ENCODE peak calls at places on chromosomes 1 and 21, in five cellular contexts. U is HCT116, B is fibroblast of lung, I is hepatocyte, H is GM23248. T is an unnamed sample. For H3K36me3, the result is how much of the 10 kb centered on the place peaks cover.

GRCh38 chr1:31814041-31814511 is 1.7 kb downstream of the SPOCD1 start:
- DNase-seq in U (no peak), B (no peak), I (no peak), H (no peak), T (no peak)

GRCh38 chr1:111407297-111407696 is 20.2 kb downstream of the OVGP1 start:
- DNase-seq in U (no peak), B (no peak), I (no peak), H (no peak), T (no peak)

GRCh38 chr1:27572679-27573426 is 31.1 kb downstream of the AHDC1 start:
- DNase-seq in U (no peak), B (no peak), I (peak), H (peak), T (no peak)

GRCh38 chr1:220451541-220451940 is 76.4 kb upstream of the MARK1 start:
- DNase-seq in U (no peak), B (no peak), I (peak), H (no peak), T (peak)

GRCh38 chr1:214378492-214378891 is 97.5 kb downstream of the SMYD2 start:
- DNase-seq in U (no peak), B (no peak), I (no peak), H (peak), T (no peak)

GRCh38 chr1:224852901-224853568 is 76.4 kb upstream of the DNAH14 start:
- DNase-seq in U (peak), B (peak), I (peak), H (peak), T (no peak)

GRCh38 chr1:174996474-174996873 is 3.3 kb upstream of the CACYBP start:
- DNase-seq in U (no peak), B (peak), I (no peak), H (peak), T (no peak)

GRCh38 chr1:108583757-108584156 is 23.9 kb downstream of the EEIG2 start:
- DNase-seq in U (no peak), B (no peak), I (no peak), H (no peak), T (no peak)

GRCh38 chr1:64220241-64220640 is 16.8 kb downstream of the UBE2U start:
- DNase-seq in U (no peak), B (peak), I (no peak), H (no peak), T (no peak)

GRCh38 chr1:101065575-101065974 is 40.0 kb upstream of the DPH5 start:
- DNase-seq in U (no peak), B (no peak), I (no peak), H (no peak), T (no peak)

GRCh38 chr1:110200666-110201065 is 9.4 kb upstream of the KCNC4 start:
- DNase-seq in U (no peak), B (peak), I (no peak), H (peak), T (no peak)

GRCh38 chr1:241499910-241500309 is 19.6 kb downstream of the FH start:
- DNase-seq in U (no peak), B (peak), I (peak), H (peak), T (no peak)

GRCh38 chr1:116224561-116224960 is 113.4 kb downstream of the MAB21L3 start:
- DNase-seq in U (no peak), B (no peak), I (no peak), H (no peak), T (no peak)

GRCh38 chr1:7101187-7101586 is 315.9 kb downstream of the CAMTA1 start:
- DNase-seq in U (no peak), B (no peak), I (no peak), H (no peak), T (no peak)

GRCh38 chr1:157652859-157653493 is 47.6 kb downstream of the FCRL3 start:
- DNase-seq in U (no peak), B (no peak), I (no peak), H (no peak), T (no peak)

GRCh38 chr1:200243042-200243437 is 166.8 kb downstream of the ZNF281 start:
- DNase-seq in U (no peak), B (peak), I (peak), H (peak), T (no peak)

GRCh38 chr1:14909920-14910466 is 243.6 kb upstream of the TMEM51 start:
- DNase-seq in U (no peak), B (no peak), I (no peak), H (no peak), T (no peak)

GRCh38 chr1:192066202-192066601 is 92.1 kb upstream of the RGS18 start:
- DNase-seq in U (peak), B (no peak), I (no peak), H (no peak), T (no peak)

GRCh38 chr1:55580845-55581332 is 365.7 kb upstream of the USP24 start:
- DNase-seq in U (peak), B (peak), I (peak), H (peak), T (peak)

GRCh38 chr1:155184351-155184811 is 10.7 kb downstream of the TRIM46 start:
- DNase-seq in U (no peak), B (no peak), I (no peak), H (no peak), T (no peak)

GRCh38 chr1:116558140-116558549 is 12.7 kb downstream of the CD58 start:
- DNase-seq in U (no peak), B (no peak), I (no peak), H (no peak), T (no peak)

GRCh38 chr1:2226525-2227340 is 1.4 kb upstream of the SKI start:
- DNase-seq in U (no peak), B (no peak), I (peak), H (peak), T (no peak)

GRCh38 chr21:33668180-33668579 is 25.9 kb downstream of the ITSN1 start:
- DNase-seq in U (no peak), B (no peak), I (no peak), H (peak), T (no peak)

GRCh38 chr1:101240041-101240430 is 3.2 kb downstream of the S1PR1 start:
- DNase-seq in U (no peak), B (no peak), I (no peak), H (no peak), T (no peak)

GRCh38 chr1:245310605-245311531 is 156.1 kb downstream of the KIF26B start:
- DNase-seq in U (no peak), B (no peak), I (peak), H (peak), T (no peak)

GRCh38 chr21:46295996-46296752 is 10.0 kb downstream of the YBEY start:
- DNase-seq in U (no peak), B (peak), I (peak), H (peak), T (no peak)

GRCh38 chr1:240906477-240906876 is 294.5 kb upstream of the GREM2 start:
- DNase-seq in U (no peak), B (no peak), I (peak), H (peak), T (no peak)

GRCh38 chr1:6108937-6109636 is 63.4 kb downstream of the KCNAB2 start:
- DNase-seq in U (peak), B (peak), I (no peak), H (peak), T (peak)

GRCh38 chr1:245260116-245260882 is 105.5 kb downstream of the KIF26B start:
- DNase-seq in U (no peak), B (no peak), I (no peak), H (no peak), T (no peak)

GRCh38 chr1:152917794-152918193 is 9.4 kb downstream of the IVL start:
- DNase-seq in U (peak), B (no peak), I (no peak), H (peak), T (no peak)

GRCh38 chr1:229526695-229527094 is 18.6 kb upstream of the NUP133 start:
- DNase-seq in U (no peak), B (no peak), I (no peak), H (no peak), T (no peak)
- H3K36me3 ChIP-seq in U (under half), B (under half), I (under half), H (under half), T (under half)

GRCh38 chr1:28811766-28812668 is at the start of gene OPRD1:
- DNase-seq in U (no peak), B (no peak), I (no peak), H (peak), T (no peak)
- TF ChIP-seq EZH2 in U (no peak), B (peak), I (no peak), H (no peak), T (no peak)

GRCh38 chr1:236590553-236591150 is 13.7 kb downstream of the HEATR1 start:
- DNase-seq in U (no peak), B (no peak), I (no peak), H (no peak), T (no peak)
- H3K36me3 ChIP-seq in U (half or more), B (under half), I (under half), H (half or more), T (half or more)

GRCh38 chr21:36704958-36705678 is 6.2 kb downstream of the SIM2 start:
- DNase-seq in U (no peak), B (no peak), I (no peak), H (no peak), T (no peak)
- TF ChIP-seq EZH2 in U (no peak), B (peak), I (peak), H (peak), T (no peak)

GRCh38 chr1:169821500-169821899 is 26.8 kb upstream of the METTL18 start:
- DNase-seq in U (no peak), B (no peak), I (no peak), H (no peak), T (no peak)
- H3K36me3 ChIP-seq in U (under half), B (under half), I (under half), H (under half), T (under half)

T was measured in PC-9.